ENCODE peak calls at places on chromosome 17, in five cellular contexts. B is GM10248, L is A549, W is B cell, E is uterus. S is an unnamed sample.

GRCh38 chr17:31508310-31509094 is 117.0 kb downstream of the RAB11FIP4 start:
- DNase-seq in W (peak), L (peak), E (no peak), B (peak), S (no peak)

GRCh38 chr17:38925263-38925995 is at the start of gene LASP1NB:
- DNase-seq in B (no peak), L (no peak), E (peak), W (no peak), S (peak)

GRCh38 chr17:57913576-57914273 is 41.5 kb downstream of the CUEDC1 start:
- DNase-seq in W (no peak), L (no peak), B (no peak), E (no peak), S (no peak)

GRCh38 chr17:10127819-10128375 is 70.5 kb downstream of the GAS7 start:
- DNase-seq in E (peak), B (no peak), L (no peak), W (no peak), S (no peak)

GRCh38 chr17:66191607-66192377 is at the start of gene CEP112:
- DNase-seq in L (peak), B (peak), E (peak), W (peak), S (peak)

GRCh38 chr17:55652114-55652513 is 70.5 kb downstream of the TMEM100 start:
- DNase-seq in E (no peak), B (no peak), W (no peak), L (no peak), S (no peak)

GRCh38 chr17:78351449-78352006 is 8.3 kb downstream of the SOCS3 start:
- DNase-seq in E (peak), W (no peak), B (no peak), L (no peak), S (peak)

GRCh38 chr17:16439303-16439791 is 24.0 kb downstream of the TRPV2 start:
- DNase-seq in E (no peak), L (no peak), B (no peak), W (no peak), S (no peak)

GRCh38 chr17:43790311-43790940 is 10.2 kb downstream of the CFAP97D1 start:
- DNase-seq in W (no peak), L (no peak), B (no peak), E (no peak), S (no peak)

GRCh38 chr17:59753522-59754467 is 46.3 kb downstream of the VMP1 start:
- DNase-seq in W (peak), E (no peak), B (peak), L (peak), S (no peak)

GRCh38 chr17:63395075-63395815 is 50.9 kb downstream of the CYB561 start:
- DNase-seq in E (no peak), L (no peak), B (no peak), W (no peak), S (no peak)

GRCh38 chr17:9880582-9880999 is 24.5 kb downstream of the RCVRN start:
- DNase-seq in L (peak), B (peak), E (no peak), W (no peak), S (no peak)

GRCh38 chr17:56319531-56319930 is 166.3 kb downstream of the ANKFN1 start:
- DNase-seq in E (no peak), B (peak), L (peak), W (no peak), S (no peak)

GRCh38 chr17:44820631-44821196 is 9.4 kb downstream of the GJC1 start:
- DNase-seq in E (no peak), B (no peak), W (no peak), L (peak), S (no peak)

GRCh38 chr17:15966183-15966878 is 21.4 kb downstream of the ADORA2B start:
- DNase-seq in E (no peak), B (no peak), L (no peak), W (no peak), S (no peak)

GRCh38 chr17:83053021-83053778 is 26.2 kb upstream of the METRNL start:
- DNase-seq in E (peak), W (no peak), B (no peak), L (no peak), S (no peak)

GRCh38 chr17:10614536-10615155 is 42.5 kb downstream of the MYH3 start:
- DNase-seq in L (peak), E (peak), B (peak), W (peak), S (peak)

GRCh38 chr17:20257008-20257407 is 210.3 kb downstream of the LGALS9B start:
- DNase-seq in L (no peak), E (no peak), B (no peak), W (no peak), S (no peak)

GRCh38 chr17:63039342-63039741 is 73.3 kb downstream of the TANC2 start:
- DNase-seq in W (no peak), B (no peak), E (no peak), L (no peak), S (no peak)

GRCh38 chr17:61926831-61927210 is 961 bp downstream of the INTS2 start:
- DNase-seq in E (no peak), B (no peak), L (no peak), W (no peak), S (no peak)

GRCh38 chr17:2192367-2193028 is 111.1 kb downstream of the SMG6 start:
- DNase-seq in W (no peak), B (no peak), L (peak), E (no peak), S (no peak)

GRCh38 chr17:39622380-39623006 is 4.3 kb upstream of the PPP1R1B start:
- DNase-seq in W (no peak), E (no peak), L (peak), B (no peak), S (no peak)

GRCh38 chr17:3693829-3694231 is 2.1 kb downstream of the P2RX5 start:
- DNase-seq in B (no peak), L (no peak), E (no peak), W (no peak), S (no peak)

GRCh38 chr17:31903401-31903800 is 1.9 kb upstream of the UTP6 start:
- DNase-seq in E (no peak), B (no peak), L (no peak), W (no peak), S (no peak)

GRCh38 chr17:7774037-7774659 is 56.6 kb downstream of the DNAH2 start:
- DNase-seq in B (no peak), L (no peak), W (no peak), E (no peak), S (no peak)

GRCh38 chr17:41684050-41684449 is 4.6 kb upstream of the EIF1 start:
- DNase-seq in E (no peak), B (no peak), L (no peak), W (no peak), S (no peak)

GRCh38 chr17:45131616-45132301 is 556 bp downstream of the PLCD3 start:
- DNase-seq in L (no peak), E (peak), W (peak), B (peak), S (peak)

GRCh38 chr17:33469911-33470310 is 176.8 kb upstream of the ASIC2 start:
- DNase-seq in E (peak), B (no peak), W (no peak), L (no peak), S (no peak)

GRCh38 chr17:41775394-41776226 is 10.9 kb downstream of the JUP start:
- DNase-seq in B (no peak), E (no peak), L (no peak), W (no peak), S (no peak)

GRCh38 chr17:72822358-72823023 is 270.0 kb downstream of the SLC39A11 start:
- DNase-seq in W (no peak), E (no peak), B (no peak), L (no peak), S (no peak)

GRCh38 chr17:68468785-68469184 is 11.5 kb upstream of the WIPI1 start:
- DNase-seq in B (no peak), E (no peak), W (no peak), L (no peak), S (no peak)

GRCh38 chr17:64385187-64386083 is 5.2 kb downstream of the PECAM1 start:
- DNase-seq in B (peak), E (peak), W (no peak), L (peak), S (no peak)

DNA sequence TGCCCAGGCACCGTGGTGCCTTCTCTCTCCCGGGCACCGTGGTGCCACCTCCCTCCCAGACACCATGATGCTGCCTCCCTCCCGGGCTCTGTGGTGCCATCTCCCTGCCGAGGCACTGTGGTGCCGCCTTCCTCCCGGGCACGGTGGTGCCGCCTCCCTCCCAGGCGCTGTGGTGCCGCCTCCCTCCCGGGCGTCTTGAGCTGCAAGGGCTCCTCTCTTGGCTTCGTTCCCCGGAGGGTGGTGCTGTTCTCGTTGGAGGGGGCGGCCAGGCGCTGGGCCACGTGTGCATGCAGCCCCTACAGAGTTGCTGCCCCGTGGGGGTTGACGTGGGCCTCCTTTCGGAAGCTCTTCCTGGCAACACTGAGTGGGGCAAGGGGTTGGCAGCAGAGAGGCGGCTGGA is 8.2 kb downstream of the CENPX start:
- DNase-seq in L (no peak), B (no peak), W (no peak), E (no peak), S (no peak)
- TF ChIP-seq CTCF in L (no peak), B (no peak), W (no peak), E (no peak), S (no peak)

GRCh38 chr17:28737770-28738679 is 5.8 kb upstream of the TRAF4 start:
- DNase-seq in W (peak), L (no peak), E (no peak), B (peak), S (no peak)
- TF ChIP-seq CTCF in W (no peak), L (no peak), E (no peak), B (no peak), S (no peak)

GRCh38 chr17:81128338-81128737 is 37.0 kb upstream of the PVALEF start:
- DNase-seq in L (no peak), B (no peak), W (no peak), E (no peak), S (no peak)

GRCh38 chr17:81129711-81130367 is 35.5 kb upstream of the PVALEF start:
- DNase-seq in L (no peak), B (no peak), W (no peak), E (no peak), S (no peak)

GRCh38 chr17:81130385-81131288 is 34.7 kb upstream of the PVALEF start:
- DNase-seq in L (no peak), W (no peak), E (no peak), B (no peak), S (no peak)

GRCh38 chr17:81128774-81129173 is 36.5 kb upstream of the PVALEF start:
- DNase-seq in E (no peak), L (no peak), W (no peak), B (no peak), S (no peak)

GRCh38 chr17:81129289-81129688 is 36.0 kb upstream of the PVALEF start:
- DNase-seq in W (no peak), E (no peak), L (no peak), B (no peak), S (no peak)
- TF ChIP-seq CTCF in W (no peak), E (no peak), L (peak), B (no peak), S (no peak)

DNA sequence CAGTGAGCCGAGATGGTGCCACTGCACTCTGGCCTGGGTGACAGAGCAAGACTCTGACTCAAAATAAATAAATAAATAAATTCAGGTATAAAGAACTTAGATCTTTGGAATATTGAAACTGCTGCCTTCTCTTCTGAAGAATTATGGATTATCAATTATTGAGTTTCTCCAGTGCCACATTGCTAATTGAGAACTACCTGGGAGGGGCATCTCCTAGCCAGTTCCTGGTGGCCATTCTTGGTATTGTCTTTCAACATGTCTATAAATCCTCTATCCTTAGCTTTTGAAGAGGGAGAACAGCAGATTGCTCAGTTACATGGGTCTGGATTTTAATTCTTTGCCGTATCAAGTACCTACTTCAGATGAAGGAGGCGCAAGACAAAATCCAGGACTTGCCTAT is 29.2 kb downstream of the CALCOCO2 start:
- DNase-seq in L (peak), E (no peak), W (no peak), B (no peak), S (no peak)
- TF ChIP-seq CTCF in L (no peak), E (no peak), W (peak), B (no peak), S (peak)

DNA sequence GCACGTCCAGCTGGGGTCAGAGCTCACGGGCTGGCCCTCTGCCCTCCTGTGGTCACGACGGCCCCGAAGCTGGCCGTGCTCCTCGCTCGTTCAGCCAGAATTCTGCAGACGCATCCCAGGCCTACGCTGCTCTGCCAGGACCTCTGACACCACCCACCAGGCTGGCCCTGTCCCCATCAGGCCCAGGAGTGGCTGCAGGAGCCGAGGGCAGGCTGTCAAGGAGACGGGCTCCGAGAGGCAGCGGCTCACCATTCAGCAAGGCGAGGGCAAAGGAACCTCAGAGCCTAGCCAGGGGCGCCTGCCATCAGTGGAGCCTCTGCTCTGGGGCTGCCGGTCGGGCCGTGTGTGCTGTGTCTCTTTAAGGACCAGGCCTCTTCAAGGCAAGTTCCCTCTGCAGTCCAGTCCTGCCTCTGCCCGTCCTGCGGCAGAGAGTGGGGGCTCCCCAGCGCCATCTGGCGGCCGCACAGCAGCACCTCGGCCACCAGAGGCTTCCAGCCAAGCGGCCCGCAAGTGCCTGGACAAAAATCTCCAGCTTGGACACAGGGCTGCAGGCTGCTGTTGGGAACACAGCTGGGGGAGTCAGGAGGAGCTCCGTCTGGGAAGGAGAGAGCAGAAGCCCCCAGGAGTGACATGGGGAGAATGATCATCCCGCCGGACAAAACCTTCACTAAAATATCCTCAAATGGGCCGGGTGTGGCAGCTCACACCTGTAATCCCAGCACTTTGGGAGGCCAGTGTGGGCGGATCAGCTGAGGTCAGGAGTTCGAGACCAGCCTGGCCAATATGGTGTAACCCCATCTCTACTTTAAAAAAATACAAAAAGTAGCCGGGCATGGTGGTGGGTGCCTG is 7.4 kb upstream of the ABR start:
- DNase-seq in E (peak), W (peak), B (peak), L (peak), S (peak)
- TF ChIP-seq CTCF in E (peak), W (peak), B (peak), L (peak), S (peak)

DNA sequence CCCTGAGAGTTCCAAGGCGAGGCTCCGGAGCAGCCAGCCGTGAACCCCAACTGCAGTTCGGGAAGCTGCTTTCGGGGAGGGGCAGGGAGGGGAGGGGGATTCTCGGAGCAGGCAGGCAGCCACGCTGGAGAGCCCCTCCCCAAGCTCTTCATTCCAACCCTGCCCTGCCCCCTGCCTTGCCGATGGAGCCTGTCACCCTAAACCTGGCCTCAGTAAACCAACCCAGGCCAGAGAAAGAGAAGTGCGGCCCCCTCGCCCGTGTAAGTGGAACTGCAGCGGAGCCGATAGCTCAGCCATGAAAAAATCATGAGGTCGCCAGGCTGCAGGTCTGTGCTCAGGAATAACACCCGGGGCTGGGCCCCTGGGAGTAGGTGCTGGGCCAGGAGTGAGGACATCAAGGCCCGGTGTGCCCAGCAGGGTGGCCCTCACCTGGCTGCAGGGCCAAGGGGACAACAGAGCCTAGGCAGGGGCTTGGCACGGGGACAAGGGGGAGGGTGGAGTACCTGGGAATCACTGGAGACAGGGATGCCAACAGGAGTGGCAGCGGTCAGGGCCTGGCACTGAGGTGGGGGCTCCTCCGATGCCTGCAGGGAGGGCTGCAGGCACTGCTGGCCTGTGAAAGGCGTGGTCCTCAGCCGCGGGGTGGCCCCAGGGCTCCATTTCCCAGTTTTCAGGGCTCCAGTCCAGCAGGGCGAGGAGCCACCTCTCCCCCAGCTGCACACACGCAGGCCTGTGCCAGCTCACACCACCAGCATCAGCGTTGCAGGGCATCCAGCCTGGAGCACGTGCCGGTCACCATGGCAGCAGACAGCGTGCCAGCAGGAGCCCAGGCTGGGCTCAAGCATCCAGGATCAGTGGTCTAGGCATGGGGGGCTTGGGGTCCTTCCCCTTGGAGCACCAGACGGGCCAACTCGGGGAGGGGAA is 4.8 kb upstream of the FSCN2 start:
- DNase-seq in E (no peak), L (no peak), B (no peak), W (no peak), S (peak)
- TF ChIP-seq CTCF in E (no peak), L (no peak), B (no peak), W (peak), S (peak)

DNA sequence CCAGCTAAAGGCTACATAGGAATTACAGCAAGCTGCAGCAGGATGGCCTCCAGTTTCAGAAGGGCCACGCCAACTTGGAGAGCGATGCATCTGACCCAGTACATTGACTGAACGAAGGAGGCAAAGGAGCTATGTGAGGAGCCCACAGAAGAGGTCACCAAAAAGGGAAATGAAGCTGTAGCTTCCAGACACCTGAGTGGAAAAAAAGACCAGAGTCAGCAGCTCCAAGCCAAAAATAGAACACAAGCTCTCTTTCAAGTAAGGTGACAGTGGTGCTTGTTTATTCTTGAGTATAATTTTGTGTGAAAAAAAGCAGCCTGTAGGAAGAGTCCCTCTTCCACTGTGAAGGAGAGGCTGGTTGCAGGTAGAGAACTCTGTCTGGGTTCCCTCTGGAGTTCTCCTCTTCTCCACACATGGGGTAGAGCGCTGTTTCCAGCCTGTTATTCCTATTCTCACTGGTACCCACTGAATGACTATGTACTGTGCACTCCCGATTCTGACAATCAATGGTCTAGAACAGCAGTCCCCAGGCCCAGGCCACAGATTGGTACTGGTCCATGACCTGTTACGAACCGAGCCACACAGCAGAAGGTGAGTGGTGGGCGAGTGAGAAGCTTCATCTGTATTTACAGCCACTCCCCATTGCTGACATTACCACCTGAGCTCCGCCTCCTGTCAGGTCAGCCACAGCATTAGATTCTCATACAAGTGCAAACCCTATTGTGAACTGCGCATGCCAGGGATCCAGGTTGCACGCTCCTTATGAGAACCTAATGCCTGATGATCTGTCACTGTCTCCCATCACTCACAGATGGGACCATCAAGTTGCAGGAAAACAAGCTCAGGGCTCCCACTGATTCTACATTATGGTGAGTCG is 15.1 kb downstream of the CCL4 start:
- DNase-seq in E (no peak), L (peak), B (no peak), W (no peak), S (no peak)
- TF ChIP-seq CTCF in E (no peak), L (no peak), B (no peak), W (no peak), S (no peak)

S was measured in glutamatergic neuron.